ENCODE peak calls at places on chromosome 15, in eight cellular contexts. T, G, E, K, A, W, Q and J are unnamed samples.

GRCh38 chr15:55552926-55553325 is 35.2 kb downstream of the PYGO1 start:
- DNase-seq in G (no peak), Q (peak), A (no peak), K (no peak), E (no peak), T (no peak), W (no peak), J (no peak)

GRCh38 chr15:28904023-28904422 is 18.2 kb downstream of the APBA2 start:
- DNase-seq in Q (no peak), W (peak), A (no peak), K (no peak), E (no peak), G (no peak), T (no peak), J (no peak)

GRCh38 chr15:88241461-88241860 is 15.1 kb downstream of the NTRK3 start:
- DNase-seq in A (no peak), Q (no peak), G (no peak), T (no peak), E (no peak), K (no peak), W (no peak), J (no peak)

GRCh38 chr15:60493166-60493565 is 14.2 kb upstream of the ICE2 start:
- DNase-seq in A (no peak), G (no peak), E (no peak), T (no peak), K (no peak), W (no peak), Q (no peak), J (no peak)

GRCh38 chr15:95368211-95368610 is 962.3 kb upstream of the NR2F2 start:
- DNase-seq in E (no peak), A (no peak), K (no peak), T (no peak), Q (no peak), W (no peak), G (no peak), J (no peak)

GRCh38 chr15:81493246-81493645 is 119.2 kb upstream of the TMC3 start:
- DNase-seq in T (no peak), K (no peak), E (no peak), G (no peak), W (no peak), A (no peak), Q (no peak), J (no peak)

GRCh38 chr15:74396445-74397238 is 29.2 kb upstream of the CYP11A1 start:
- DNase-seq in W (peak), K (peak), G (no peak), Q (peak), A (peak), T (peak), E (no peak), J (no peak)

GRCh38 chr15:50259276-50259675 is 6.2 kb downstream of the HDC start:
- DNase-seq in A (no peak), K (no peak), W (no peak), Q (no peak), G (no peak), E (no peak), T (no peak), J (no peak)

GRCh38 chr15:33008284-33009011 is 186.1 kb downstream of the FMN1 start:
- DNase-seq in W (no peak), T (no peak), A (no peak), K (no peak), G (no peak), E (no peak), Q (peak), J (no peak)

GRCh38 chr15:99163271-99164062 is 58.6 kb downstream of the SYNM start:
- DNase-seq in A (no peak), G (no peak), Q (peak), W (no peak), T (no peak), E (no peak), K (no peak), J (peak)

GRCh38 chr15:74179101-74179841 is 5.8 kb downstream of the ISLR start:
- DNase-seq in W (peak), G (no peak), A (peak), Q (peak), T (peak), K (no peak), E (no peak), J (peak)

GRCh38 chr15:75779504-75779903 is 63.7 kb upstream of the UBE2Q2 start:
- DNase-seq in Q (no peak), E (no peak), T (no peak), K (no peak), A (no peak), G (no peak), W (no peak), J (no peak)

GRCh38 chr15:67082007-67082536 is 16.7 kb downstream of the SMAD3 start:
- DNase-seq in T (peak), A (peak), Q (no peak), E (no peak), G (no peak), W (peak), K (no peak), J (no peak)

GRCh38 chr15:81548350-81549116 is 174.5 kb upstream of the TMC3 start:
- DNase-seq in A (no peak), G (no peak), T (no peak), Q (peak), K (no peak), W (no peak), E (no peak), J (no peak)

GRCh38 chr15:67063689-67064606 is 1.5 kb upstream of the SMAD3 start:
- DNase-seq in Q (peak), A (peak), E (peak), K (peak), W (no peak), G (peak), T (peak), J (no peak)

GRCh38 chr15:89009080-89009479 is 79.2 kb upstream of the ABHD2 start:
- DNase-seq in K (no peak), Q (no peak), E (no peak), A (no peak), T (no peak), G (no peak), W (no peak), J (no peak)

GRCh38 chr15:79042213-79042928 is 48.2 kb downstream of the RASGRF1 start:
- DNase-seq in K (no peak), A (no peak), W (no peak), G (no peak), E (no peak), T (no peak), Q (no peak), J (no peak)

GRCh38 chr15:71103102-71103676 is 12.1 kb upstream of the THSD4 start:
- DNase-seq in K (no peak), E (no peak), T (peak), Q (peak), G (no peak), W (no peak), A (no peak), J (no peak)
- TF ChIP-seq POLR2A in K (no peak), E (no peak), T (no peak), Q (no peak), G (no peak), W (no peak), A (no peak), J (no peak)

GRCh38 chr15:45378149-45378912 is at the start of gene GATM:
- DNase-seq in Q (peak), W (peak), K (peak), A (peak), G (no peak), E (no peak), T (peak), J (peak)
- TF ChIP-seq CTCF in Q (peak), W (no peak), K (no peak), A (peak), G (peak), E (no peak), T (peak), J (peak)

DNA sequence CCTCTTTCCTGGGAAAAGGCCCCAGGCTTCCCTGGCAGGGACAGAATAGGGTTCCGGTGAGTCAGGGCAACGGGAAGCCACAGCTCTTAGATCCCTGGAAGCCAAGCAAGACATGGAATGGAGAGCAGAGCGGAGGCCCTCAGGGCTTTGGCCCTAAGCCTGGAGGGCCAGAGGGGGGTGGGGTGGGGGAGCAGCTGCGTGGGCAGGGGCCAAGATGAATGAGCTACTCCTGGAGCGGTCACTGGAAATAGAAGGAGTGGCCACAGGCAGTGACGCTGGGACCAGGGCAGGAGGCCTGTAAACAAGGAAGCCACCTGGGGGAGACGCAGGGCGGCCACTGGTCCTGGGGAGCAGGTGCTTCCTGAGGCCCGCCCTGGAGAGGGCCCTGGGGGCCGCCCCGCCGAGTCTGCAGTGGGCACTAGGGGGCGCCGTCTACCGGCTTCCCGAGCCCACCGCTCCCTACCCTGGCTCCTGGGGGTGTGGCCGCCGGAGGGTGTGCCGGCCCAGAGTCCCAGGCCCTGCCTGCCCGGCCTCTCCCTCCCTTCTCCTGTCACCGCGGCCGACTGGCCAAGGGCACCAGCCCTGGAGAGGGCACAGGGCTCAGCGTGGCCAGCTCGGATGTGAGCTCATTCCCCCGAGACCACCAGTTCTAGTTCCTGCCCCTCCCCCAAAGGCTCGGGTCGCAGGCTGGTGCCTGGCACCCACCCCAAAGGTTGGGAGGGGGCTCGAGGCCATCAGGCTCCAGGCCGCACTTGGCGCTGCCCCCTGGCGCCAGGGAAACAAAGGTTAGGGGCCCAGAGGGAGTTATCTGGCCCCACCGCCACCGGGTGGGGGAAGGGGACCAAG is 12.1 kb downstream of the VPS18 start:
- DNase-seq in T (peak), K (no peak), W (peak), G (peak), Q (peak), E (peak), A (peak), J (peak)
- TF ChIP-seq POLR2A in T (peak), K (no peak), W (no peak), G (no peak), Q (peak), E (peak), A (peak), J (no peak)

DNA sequence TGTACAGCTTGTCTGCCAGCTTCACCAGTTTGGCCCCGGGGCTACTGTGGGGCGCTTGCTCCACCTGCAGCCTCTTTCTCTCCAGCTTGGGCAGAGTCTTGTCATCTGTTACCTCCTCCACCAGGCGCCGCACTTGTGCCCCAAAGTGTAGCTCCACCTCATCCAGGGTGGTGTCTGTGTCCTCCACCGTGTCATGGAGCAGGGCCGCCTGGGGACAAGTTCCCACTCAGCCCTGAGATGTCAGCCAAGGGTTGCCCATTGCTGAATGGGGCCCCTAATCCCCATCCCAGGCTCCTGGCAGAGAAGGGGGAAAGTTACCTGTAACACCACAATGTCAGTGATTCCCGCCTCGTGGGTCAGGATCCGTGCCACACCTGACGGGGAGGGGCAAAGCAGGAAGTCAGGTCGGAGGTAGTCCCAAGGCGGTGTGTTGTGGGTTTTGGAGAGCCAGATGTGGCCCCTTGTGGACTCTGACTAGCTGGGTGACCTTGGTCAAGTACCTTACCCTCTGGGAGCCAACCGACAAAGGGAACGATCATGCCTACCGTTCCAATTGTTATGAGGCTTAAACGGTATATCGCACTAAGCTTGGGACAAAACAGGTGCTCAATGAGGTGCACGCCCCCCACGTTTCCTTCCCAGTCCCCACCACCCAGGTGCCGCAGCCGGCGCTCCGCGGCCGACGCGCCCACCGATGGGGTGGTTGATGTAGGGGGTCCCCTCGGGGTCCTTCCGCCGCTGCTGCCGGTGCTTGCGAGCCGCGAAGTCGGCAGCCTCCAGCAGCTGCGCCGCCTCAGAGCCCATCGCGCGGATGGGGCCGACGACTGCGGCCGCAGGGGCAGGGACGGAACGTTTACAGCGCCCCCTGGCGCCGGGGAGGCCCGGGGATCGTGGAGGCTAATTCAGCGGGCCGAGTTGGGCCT is at the start of gene HDDC3:
- DNase-seq in K (peak), T (peak), Q (peak), G (no peak), A (peak), W (peak), E (peak), J (peak)
- TF ChIP-seq CTCF in K (peak), T (peak), Q (peak), G (peak), A (peak), W (peak), E (peak), J (peak)

GRCh38 chr15:100533934-100534333 is 5.2 kb upstream of the CERS3 start:
- DNase-seq in E (no peak), K (no peak), G (no peak), W (no peak), Q (no peak), A (no peak), T (no peak), J (no peak)

GRCh38 chr15:100542290-100542689 is 13.5 kb upstream of the CERS3 start:
- DNase-seq in W (no peak), T (no peak), E (no peak), Q (no peak), K (no peak), A (no peak), G (no peak), J (no peak)

GRCh38 chr15:100536733-100537132 is 8.0 kb upstream of the CERS3 start:
- DNase-seq in E (no peak), W (no peak), Q (no peak), T (no peak), A (no peak), G (no peak), K (no peak), J (no peak)

GRCh38 chr15:100531823-100532222 is 3.1 kb upstream of the CERS3 start:
- DNase-seq in E (no peak), K (no peak), T (no peak), W (no peak), Q (no peak), G (no peak), A (no peak), J (no peak)

GRCh38 chr15:100537326-100537725 is 8.6 kb upstream of the CERS3 start:
- DNase-seq in K (no peak), T (no peak), E (no peak), A (no peak), W (no peak), Q (no peak), G (no peak), J (no peak)
- TF ChIP-seq POLR2A in K (no peak), T (no peak), E (no peak), A (no peak), W (no peak), Q (no peak), G (no peak), J (no peak)

GRCh38 chr15:27512281-27513001 is 541.5 kb downstream of the GABRG3 start:
- DNase-seq in E (no peak), W (no peak), K (no peak), Q (no peak), G (no peak), T (no peak), A (no peak), J (no peak)

GRCh38 chr15:27509014-27509413 is 538.0 kb downstream of the GABRG3 start:
- DNase-seq in G (no peak), A (no peak), T (no peak), K (no peak), Q (no peak), E (no peak), W (no peak), J (no peak)

GRCh38 chr15:27514526-27514925 is 543.5 kb downstream of the GABRG3 start:
- DNase-seq in A (no peak), T (no peak), Q (no peak), E (no peak), W (no peak), K (no peak), G (no peak), J (no peak)
- TF ChIP-seq CTCF in A (no peak), T (no peak), Q (no peak), E (no peak), W (no peak), K (no peak), G (no peak), J (no peak)

GRCh38 chr15:68816795-68817303 is 3.8 kb downstream of the ANP32A start:
- DNase-seq in A (no peak), E (no peak), Q (no peak), W (no peak), K (no peak), G (no peak), T (peak), J (peak)

GRCh38 chr15:68817304-68818087 is 3.2 kb downstream of the ANP32A start:
- DNase-seq in E (peak), A (peak), G (no peak), T (peak), Q (peak), K (peak), W (peak), J (peak)

GRCh38 chr15:68818671-68819450 is 1.8 kb downstream of the ANP32A start:
- DNase-seq in T (peak), G (no peak), E (peak), A (peak), Q (no peak), W (peak), K (peak), J (peak)

GRCh38 chr15:68819451-68820204 is 1.1 kb downstream of the ANP32A start:
- DNase-seq in T (peak), G (no peak), W (peak), Q (peak), A (peak), E (no peak), K (peak), J (peak)

DNA sequence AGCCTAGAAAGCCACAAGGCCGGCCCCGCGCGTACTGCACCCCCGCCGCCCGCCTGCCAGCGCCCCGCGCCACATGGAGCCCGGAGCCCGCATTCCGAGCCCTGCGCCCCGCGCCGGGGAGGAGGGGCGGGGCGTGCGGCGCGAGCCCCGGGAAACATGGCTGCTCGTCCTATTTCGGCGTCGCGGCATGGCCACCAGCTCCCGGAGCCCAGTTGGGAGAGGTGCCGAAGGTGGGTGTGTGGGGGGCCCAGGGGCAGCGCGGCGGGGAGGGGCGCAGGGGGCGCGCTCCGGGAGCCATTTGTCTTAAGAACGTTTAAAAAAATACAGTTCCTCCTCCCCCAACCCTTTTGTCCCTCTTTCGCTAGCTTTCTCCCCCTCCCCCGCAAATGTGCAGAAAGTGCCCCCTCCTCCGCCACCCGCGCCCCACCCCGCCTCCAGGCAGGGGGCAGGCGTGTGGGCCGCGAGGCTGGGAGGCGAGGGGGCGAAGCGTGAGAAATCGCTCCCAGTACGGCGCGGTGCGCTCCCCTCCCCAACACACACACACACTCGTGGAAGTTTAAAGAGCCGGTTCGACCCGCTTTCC is 2.5 kb downstream of the ANP32A start:
- DNase-seq in G (no peak), Q (peak), W (peak), T (peak), K (peak), A (peak), E (peak), J (peak)
- TF ChIP-seq POLR2A in G (peak), Q (peak), W (no peak), T (no peak), K (peak), A (peak), E (peak), J (no peak)

DNA sequence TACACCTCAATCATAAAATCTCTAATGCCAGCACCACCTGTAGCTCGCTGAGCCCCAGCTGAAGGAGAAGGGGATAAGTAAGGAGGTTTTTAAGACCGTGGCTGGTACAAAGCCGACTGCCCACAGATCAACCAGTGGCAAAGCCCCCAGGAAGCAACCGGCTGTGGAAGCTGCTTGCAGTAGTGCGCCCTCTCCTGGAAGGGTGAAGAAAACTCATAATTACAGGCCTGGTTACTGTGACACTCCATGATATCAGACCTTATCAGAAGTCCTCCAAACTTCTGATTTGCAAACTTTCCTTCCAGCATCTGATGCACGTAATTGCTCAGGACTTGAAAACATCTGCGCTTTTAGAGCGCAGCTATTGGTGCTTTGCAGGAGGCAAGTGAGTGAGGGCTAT is 63.1 kb upstream of the MCTP2 start:
- DNase-seq in K (no peak), T (no peak), W (no peak), Q (no peak), E (peak), A (no peak), G (no peak), J (peak)
- TF ChIP-seq CTCF in K (no peak), T (peak), W (peak), Q (no peak), E (peak), A (no peak), G (peak), J (peak)

DNA sequence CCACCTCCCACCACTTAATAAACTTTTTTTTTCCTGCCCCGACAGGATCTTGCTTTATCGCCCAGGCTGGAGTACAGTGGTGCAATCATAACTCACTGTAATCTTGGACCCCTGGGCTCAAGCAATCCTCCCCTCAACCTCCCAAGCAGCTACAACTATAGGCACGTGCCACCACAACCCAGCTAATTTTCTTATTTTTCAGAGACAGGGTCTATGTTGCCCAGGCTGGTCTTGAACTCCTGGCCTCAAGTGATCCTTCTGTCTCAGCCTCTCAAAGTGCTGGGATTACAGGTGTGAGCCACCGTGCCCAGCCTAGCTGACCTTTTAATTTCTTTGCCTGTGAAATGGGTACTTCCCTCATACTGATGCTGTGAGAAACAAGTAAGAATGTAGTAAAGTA is 3.9 kb upstream of the C15orf40 start:
- DNase-seq in G (no peak), E (no peak), Q (no peak), T (no peak), K (no peak), W (no peak), A (no peak), J (no peak)
- TF ChIP-seq POLR2A in G (no peak), E (peak), Q (no peak), T (no peak), K (no peak), W (no peak), A (no peak), J (no peak)